ENCODE peak calls at places on chromosome 20, in seven cellular contexts. K is bronchial epithelial cell, Q is pancreas, P is PC-9, Y is fibroblast of lung, V is GM12864, X is astrocyte of the spinal cord. C is an unnamed sample.

GRCh38 chr20:58997141-58997770 is 9.8 kb downstream of the CTSZ start:
- DNase-seq in P (no peak), Y (no peak), K (no peak), V (no peak), Q (no peak), X (no peak), C (no peak)

GRCh38 chr20:47405775-47406325 is 49.4 kb upstream of the ZMYND8 start:
- DNase-seq in K (no peak), V (no peak), Y (no peak), Q (no peak), X (no peak), P (no peak), C (no peak)

GRCh38 chr20:46118481-46119020 is 437 bp downstream of the CD40 start:
- DNase-seq in K (no peak), Q (peak), P (peak), V (no peak), X (no peak), Y (no peak), C (no peak)

GRCh38 chr20:46642265-46642942 is 8.9 kb downstream of the SLC13A3 start:
- DNase-seq in K (no peak), Q (no peak), Y (no peak), X (no peak), V (no peak), P (no peak), C (no peak)

GRCh38 chr20:44106615-44107014 is 80.4 kb downstream of the JPH2 start:
- DNase-seq in K (no peak), Y (no peak), P (no peak), X (no peak), Q (no peak), V (no peak), C (no peak)

GRCh38 chr20:51531141-51531710 is 11.3 kb downstream of the NFATC2 start:
- DNase-seq in Q (no peak), V (peak), Y (peak), X (peak), P (peak), K (peak), C (no peak)

GRCh38 chr20:8223096-8223870 is 91.2 kb downstream of the PLCB1 start:
- DNase-seq in Y (peak), V (no peak), Q (no peak), X (peak), K (peak), P (no peak), C (peak)

GRCh38 chr20:42706762-42707161 is 482.9 kb downstream of the PTPRT start:
- DNase-seq in Y (no peak), K (no peak), X (no peak), P (no peak), Q (no peak), V (no peak), C (no peak)

GRCh38 chr20:8507231-8507630 is 375.2 kb downstream of the PLCB1 start:
- DNase-seq in K (no peak), Q (no peak), V (no peak), P (no peak), X (no peak), Y (no peak), C (no peak)

GRCh38 chr20:49344140-49344539 is 66.3 kb upstream of the ZNFX1 start:
- DNase-seq in X (no peak), P (no peak), V (no peak), K (no peak), Y (no peak), Q (no peak), C (no peak)

GRCh38 chr20:47141350-47141921 is 215.1 kb downstream of the ZMYND8 start:
- DNase-seq in P (no peak), X (no peak), K (no peak), Q (no peak), Y (no peak), V (no peak), C (no peak)

GRCh38 chr20:32968833-32969241 is 35.4 kb downstream of the SUN5 start:
- DNase-seq in V (no peak), Y (no peak), K (no peak), Q (no peak), X (no peak), P (no peak), C (no peak)

GRCh38 chr20:59831024-59831900 is 102.2 kb downstream of the SYCP2 start:
- DNase-seq in Q (no peak), X (no peak), P (peak), V (no peak), Y (no peak), K (peak), C (no peak)

GRCh38 chr20:58637466-58638198 is 13.5 kb upstream of the STX16 start:
- DNase-seq in K (no peak), Q (no peak), P (no peak), Y (no peak), V (no peak), X (no peak), C (no peak)

GRCh38 chr20:45100563-45101245 is at the start of gene KCNS1:
- DNase-seq in Q (peak), V (no peak), P (no peak), Y (peak), X (peak), K (no peak), C (no peak)

GRCh38 chr20:58634121-58634817 is 16.8 kb upstream of the STX16 start:
- DNase-seq in X (no peak), P (no peak), Y (peak), Q (no peak), K (no peak), V (no peak), C (no peak)

GRCh38 chr20:59010995-59011873 is 4.2 kb upstream of the CTSZ start:
- DNase-seq in Y (peak), V (no peak), X (peak), K (peak), P (peak), Q (no peak), C (peak)

GRCh38 chr20:50594591-50595432 is 84.6 kb downstream of the PTPN1 start:
- DNase-seq in Y (no peak), X (no peak), Q (no peak), P (no peak), K (peak), V (no peak), C (no peak)

GRCh38 chr20:54027704-54028103 is 42.7 kb downstream of the BCAS1 start:
- DNase-seq in Y (no peak), Q (no peak), V (no peak), K (no peak), P (no peak), X (no peak), C (no peak)

GRCh38 chr20:10111144-10111771 is 76.5 kb downstream of the ANKEF1 start:
- DNase-seq in P (no peak), Y (no peak), V (no peak), Q (peak), X (no peak), K (peak), C (no peak)

GRCh38 chr20:920306-920705 is 4.2 kb upstream of the ANGPT4 start:
- DNase-seq in K (peak), V (no peak), Q (no peak), X (no peak), Y (no peak), P (no peak), C (peak)

GRCh38 chr20:35463455-35464300 is 8.3 kb downstream of the CEP250 start:
- DNase-seq in K (peak), Y (peak), P (peak), X (peak), V (peak), Q (peak), C (peak)

GRCh38 chr20:7773511-7773910 is 166.7 kb downstream of the HAO1 start:
- DNase-seq in K (peak), Y (peak), X (no peak), V (no peak), P (no peak), Q (no peak), C (no peak)

GRCh38 chr20:44429017-44429339 is 46.7 kb upstream of the TTPAL start:
- DNase-seq in P (no peak), Y (peak), Q (no peak), K (no peak), V (no peak), X (no peak), C (no peak)

GRCh38 chr20:62019881-62020492 is 45.7 kb downstream of the TAF4 start:
- DNase-seq in P (no peak), X (no peak), V (no peak), K (no peak), Q (no peak), Y (no peak), C (no peak)

GRCh38 chr20:32155017-32155965 is 45.8 kb downstream of the TM9SF4 start:
- DNase-seq in K (peak), Q (peak), Y (peak), V (no peak), X (peak), P (peak), C (peak)

GRCh38 chr20:58131111-58131510 is 97.3 kb downstream of the ANKRD60 start:
- DNase-seq in P (peak), K (peak), V (no peak), X (peak), Q (no peak), Y (peak), C (peak)

GRCh38 chr20:51154708-51155690 is 132.1 kb upstream of the KCNG1 start:
- DNase-seq in P (no peak), V (no peak), X (no peak), K (no peak), Q (no peak), Y (no peak), C (no peak)

GRCh38 chr20:17442588-17442987 is 88.6 kb downstream of the BFSP1 start:
- DNase-seq in V (no peak), X (no peak), K (no peak), Y (no peak), P (no peak), Q (no peak), C (no peak)

GRCh38 chr20:1757072-1757471 is 99.5 kb upstream of the SIRPG start:
- DNase-seq in P (no peak), Q (no peak), K (peak), X (no peak), Y (no peak), V (no peak), C (peak)

GRCh38 chr20:48148916-48149672 is 363.8 kb upstream of the SULF2 start:
- DNase-seq in Y (no peak), P (no peak), K (no peak), X (no peak), Q (no peak), V (no peak), C (no peak)

GRCh38 chr20:47357296-47358051 is 975 bp upstream of the ZMYND8 start:
- DNase-seq in X (peak), V (peak), Y (peak), P (peak), K (peak), Q (peak), C (peak)

GRCh38 chr20:46663531-46663930 is 12.3 kb upstream of the SLC13A3 start:
- DNase-seq in Y (no peak), K (no peak), X (no peak), P (no peak), Q (no peak), V (no peak), C (no peak)

DNA sequence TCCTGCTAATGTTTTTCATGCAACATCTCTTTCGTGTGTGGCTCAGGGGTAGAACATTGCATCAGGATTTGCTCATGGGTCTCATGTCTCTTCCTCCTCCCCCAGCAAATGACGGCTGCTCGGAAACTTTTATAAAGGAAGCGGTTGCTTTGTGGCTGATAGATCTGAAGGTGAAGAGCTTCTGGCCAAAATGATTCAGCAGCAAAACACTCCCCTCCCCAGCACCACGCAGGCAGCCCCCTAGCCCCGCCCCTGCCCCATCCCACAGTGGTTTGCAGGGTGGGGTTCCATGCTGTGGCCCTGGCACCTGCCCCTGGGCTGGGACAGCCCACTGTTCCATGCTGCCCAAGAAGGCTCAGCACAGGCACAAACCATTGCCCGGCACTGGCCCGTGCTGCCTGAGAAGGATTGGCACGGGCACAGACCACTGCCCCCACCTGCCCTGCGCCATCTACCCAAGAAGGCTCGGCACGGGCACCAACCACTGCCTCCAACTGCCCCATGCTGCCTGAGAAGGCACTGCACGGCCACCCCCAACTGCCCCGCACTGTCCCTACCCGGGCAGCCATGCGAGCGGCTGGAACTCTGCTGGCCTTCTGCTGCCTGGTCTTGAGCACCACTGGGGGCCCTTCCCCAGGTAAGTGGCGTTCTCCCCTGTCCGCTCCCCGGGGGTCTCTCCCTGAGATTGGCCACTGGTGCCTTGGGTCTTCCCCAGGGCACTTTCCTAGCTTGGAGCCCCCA is at the start of gene CST7:
- DNase-seq in K (no peak), Q (no peak), V (no peak), X (no peak), P (peak), Y (peak), C (no peak)
- H3K4me3 ChIP-seq in K (no peak), Q (no peak), V (no peak), X (no peak), P (no peak), Y (no peak), C (no peak)

GRCh38 chr20:34310481-34311117 is 7.4 kb upstream of the AHCY start:
- DNase-seq in Q (no peak), X (no peak), V (no peak), P (no peak), Y (no peak), K (no peak), C (no peak)

GRCh38 chr20:34315236-34315635 is 12.1 kb upstream of the AHCY start:
- DNase-seq in X (no peak), K (peak), V (no peak), P (no peak), Q (no peak), Y (no peak), C (no peak)

GRCh38 chr20:34312024-34312460 is 8.9 kb upstream of the AHCY start:
- DNase-seq in K (no peak), Q (no peak), P (no peak), X (no peak), Y (no peak), V (no peak), C (no peak)

GRCh38 chr20:34311118-34312023 is 8.2 kb upstream of the AHCY start:
- DNase-seq in P (peak), X (no peak), V (no peak), Y (no peak), K (no peak), Q (peak), C (no peak)

GRCh38 chr20:34312544-34313217 is 9.5 kb upstream of the AHCY start:
- DNase-seq in Q (peak), V (peak), X (peak), P (peak), Y (peak), K (peak), C (peak)
- TF ChIP-seq CTCF in Q (peak), V (peak), X (peak), P (peak), Y (peak), K (peak), C (peak)

GRCh38 chr20:24816431-24816830 is 132.6 kb upstream of the CST7 start:
- DNase-seq in V (no peak), K (no peak), Y (no peak), X (no peak), Q (no peak), P (no peak), C (no peak)
- H3K4me3 ChIP-seq in V (no peak), K (no peak), Y (no peak), X (no peak), Q (no peak), P (no peak), C (no peak)

GRCh38 chr20:63097336-63097831 is 90.6 kb upstream of the BHLHE23 start:
- DNase-seq in Y (no peak), Q (no peak), P (no peak), K (no peak), X (no peak), V (no peak), C (no peak)
- TF ChIP-seq CTCF in Y (no peak), Q (no peak), P (no peak), K (no peak), X (no peak), V (no peak), C (no peak)

DNA sequence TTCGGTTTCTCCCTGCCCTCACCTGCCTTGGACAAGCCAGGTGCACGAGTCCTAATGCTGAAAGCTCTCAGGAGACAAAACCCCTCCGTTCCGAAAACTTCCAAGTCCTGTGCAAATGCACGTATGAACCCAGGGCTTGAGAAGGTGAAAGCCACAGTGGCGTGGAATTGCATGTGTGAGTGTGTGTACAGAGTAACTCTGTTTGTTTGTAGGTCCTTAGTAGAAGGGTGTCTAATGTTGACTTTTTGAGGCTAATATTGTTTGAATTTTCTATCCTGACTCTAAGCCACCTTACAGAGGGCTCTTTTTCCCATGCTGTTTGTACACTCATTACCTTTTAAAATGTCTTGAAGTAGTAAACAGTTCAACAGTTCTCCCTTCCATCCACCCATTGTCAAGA is 129.1 kb downstream of the FOXA2 start:
- DNase-seq in P (no peak), K (no peak), X (no peak), V (no peak), Q (no peak), Y (no peak), C (no peak)
- H3K4me3 ChIP-seq in P (no peak), K (no peak), X (no peak), V (no peak), Q (no peak), Y (no peak), C (no peak)

GRCh38 chr20:38338849-38339520 is 7.3 kb upstream of the LBP start:
- DNase-seq in Y (no peak), X (no peak), V (no peak), K (peak), Q (no peak), P (no peak), C (no peak)
- TF ChIP-seq CTCF in Y (peak), X (peak), V (no peak), K (peak), Q (no peak), P (peak), C (peak)

DNA sequence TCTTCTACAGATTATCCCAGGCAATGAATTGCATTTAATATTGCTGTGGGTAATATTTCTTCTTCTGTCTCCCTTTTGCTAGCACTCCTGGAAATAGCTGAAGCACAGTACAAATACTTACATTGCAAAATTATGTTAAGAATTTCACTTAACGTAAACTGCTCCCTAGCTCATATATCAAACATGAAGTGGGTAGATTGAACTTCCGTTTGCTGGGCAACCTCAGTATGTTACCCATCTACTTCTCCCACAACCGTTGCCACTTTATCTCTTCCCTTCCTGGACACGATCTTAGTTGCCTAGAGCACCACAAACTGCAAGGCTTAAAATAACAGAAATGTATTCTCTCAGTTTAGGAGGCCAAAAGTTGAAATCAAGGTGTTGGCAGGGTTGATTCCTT is 963.3 kb downstream of the KIF16B start:
- DNase-seq in Y (no peak), P (no peak), Q (no peak), K (no peak), V (no peak), X (no peak), C (no peak)
- H3K4me3 ChIP-seq in Y (no peak), P (no peak), Q (no peak), K (no peak), V (no peak), X (no peak), C (no peak)

GRCh38 chr20:4233520-4233919 is 218.2 kb upstream of the RNF24 start:
- DNase-seq in P (no peak), Y (no peak), K (no peak), X (no peak), V (no peak), Q (no peak), C (no peak)
- TF ChIP-seq CTCF in P (no peak), Y (peak), K (no peak), X (peak), V (peak), Q (no peak), C (peak)

C was measured in AG10803.